ENCODE peak calls at places on chromosome 17, in four cellular contexts. One of them, this sample, is unnamed.

GRCh38 chr17:81298325-81298990 is 3.4 kb upstream of the SLC38A10 start:
- DNase-seq in CD4-positive, alpha-beta T cell: no peak
- DNase-seq in Caco-2: no peak
- DNase-seq in ascending aorta: no peak
- DNase-seq in this sample: no peak

GRCh38 chr17:83032781-83033180 is 46.6 kb upstream of the METRNL start:
- DNase-seq in CD4-positive, alpha-beta T cell: no peak
- DNase-seq in Caco-2: no peak
- DNase-seq in ascending aorta: no peak
- DNase-seq in this sample: no peak

GRCh38 chr17:67765623-67766022 is 47.9 kb downstream of the NOL11 start:
- DNase-seq in CD4-positive, alpha-beta T cell: no peak
- DNase-seq in Caco-2: no peak
- DNase-seq in ascending aorta: no peak
- DNase-seq in this sample: no peak

GRCh38 chr17:80980397-80981061 is 11.1 kb upstream of the CHMP6 start:
- DNase-seq in CD4-positive, alpha-beta T cell: no peak
- DNase-seq in Caco-2: no peak
- DNase-seq in ascending aorta: no peak
- DNase-seq in this sample: no peak

GRCh38 chr17:48438662-48439061 is 8.6 kb upstream of the SKAP1 start:
- DNase-seq in CD4-positive, alpha-beta T cell: no peak
- DNase-seq in Caco-2: no peak
- DNase-seq in ascending aorta: no peak
- DNase-seq in this sample: no peak

GRCh38 chr17:27669850-27670249 is 38.9 kb downstream of the LGALS9 start:
- DNase-seq in CD4-positive, alpha-beta T cell: no peak
- DNase-seq in Caco-2: no peak
- DNase-seq in ascending aorta: no peak
- DNase-seq in this sample: no peak

GRCh38 chr17:59199398-59199797 is 10.4 kb upstream of the SMG8 start:
- DNase-seq in CD4-positive, alpha-beta T cell: no peak
- DNase-seq in Caco-2: no peak
- DNase-seq in ascending aorta: no peak
- DNase-seq in this sample: no peak

GRCh38 chr17:42743595-42744282 is 1.1 kb downstream of the EZH1 start:
- DNase-seq in CD4-positive, alpha-beta T cell: no peak
- DNase-seq in Caco-2: no peak
- DNase-seq in ascending aorta: no peak
- DNase-seq in this sample: no peak

GRCh38 chr17:73151888-73152633 is 12.7 kb upstream of the SSTR2 start:
- DNase-seq in CD4-positive, alpha-beta T cell: no peak
- DNase-seq in Caco-2: no peak
- DNase-seq in ascending aorta: no peak
- DNase-seq in this sample: no peak

GRCh38 chr17:47239663-47240374 is 13.8 kb upstream of the ITGB3 start:
- DNase-seq in CD4-positive, alpha-beta T cell: no peak
- DNase-seq in Caco-2: no peak
- DNase-seq in ascending aorta: peak
- DNase-seq in this sample: no peak

GRCh38 chr17:75118307-75118706 is 8.5 kb downstream of the ARMC7 start:
- DNase-seq in CD4-positive, alpha-beta T cell: no peak
- DNase-seq in Caco-2: no peak
- DNase-seq in ascending aorta: no peak
- DNase-seq in this sample: no peak

GRCh38 chr17:38729886-38730525 is at the start of gene CISD3:
- DNase-seq in CD4-positive, alpha-beta T cell: peak
- DNase-seq in Caco-2: peak
- DNase-seq in ascending aorta: no peak
- DNase-seq in this sample: peak

DNA sequence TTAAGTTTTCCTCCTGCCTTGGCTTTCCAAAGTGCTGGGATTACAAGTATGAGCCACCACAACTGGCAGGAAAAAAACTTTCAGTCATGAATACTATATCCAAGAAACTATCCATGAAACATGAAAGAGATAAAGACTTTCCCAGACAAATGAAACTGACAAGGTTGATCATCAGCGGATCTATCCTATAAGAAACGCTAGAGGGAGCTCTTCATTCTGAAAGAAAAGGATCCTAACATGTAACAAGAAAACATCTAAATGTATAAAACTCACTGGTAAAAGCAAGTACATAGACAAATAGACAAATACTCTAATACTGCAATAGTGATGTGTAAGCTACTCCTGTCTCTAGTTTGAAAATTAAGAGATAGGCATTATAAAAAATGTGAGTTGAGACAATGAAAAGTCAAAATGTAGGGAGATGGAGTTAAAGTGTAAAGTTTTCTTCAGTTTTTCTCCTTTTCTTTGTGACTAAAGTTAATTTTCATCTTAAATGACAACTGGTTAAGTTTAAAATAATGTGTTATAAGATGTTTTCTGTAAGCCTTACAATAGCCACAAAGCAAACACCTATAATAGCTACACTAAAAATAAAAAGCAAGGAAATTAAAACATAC is 79.6 kb upstream of the TEKT1 start:
- DNase-seq in CD4-positive, alpha-beta T cell: no peak
- DNase-seq in Caco-2: no peak
- DNase-seq in ascending aorta: no peak
- DNase-seq in this sample: no peak
- TF ChIP-seq CTCF in CD4-positive, alpha-beta T cell: peak
- TF ChIP-seq CTCF in Caco-2: peak
- TF ChIP-seq CTCF in ascending aorta: no peak
- TF ChIP-seq CTCF in this sample: peak

GRCh38 chr17:50920891-50921595 is 54.9 kb upstream of the TOB1 start:
- DNase-seq in CD4-positive, alpha-beta T cell: no peak
- DNase-seq in Caco-2: no peak
- DNase-seq in ascending aorta: no peak
- DNase-seq in this sample: no peak

GRCh38 chr17:50918933-50919296 is 52.8 kb upstream of the TOB1 start:
- DNase-seq in CD4-positive, alpha-beta T cell: no peak
- DNase-seq in Caco-2: no peak
- DNase-seq in ascending aorta: no peak
- DNase-seq in this sample: no peak

GRCh38 chr17:50920041-50920410 is 53.9 kb upstream of the TOB1 start:
- DNase-seq in CD4-positive, alpha-beta T cell: no peak
- DNase-seq in Caco-2: no peak
- DNase-seq in ascending aorta: no peak
- DNase-seq in this sample: no peak

GRCh38 chr17:50918071-50918932 is 52.1 kb upstream of the TOB1 start:
- DNase-seq in CD4-positive, alpha-beta T cell: no peak
- DNase-seq in Caco-2: no peak
- DNase-seq in ascending aorta: no peak
- DNase-seq in this sample: no peak

GRCh38 chr17:50919321-50920040 is 53.3 kb upstream of the TOB1 start:
- DNase-seq in CD4-positive, alpha-beta T cell: peak
- DNase-seq in Caco-2: no peak
- DNase-seq in ascending aorta: peak
- DNase-seq in this sample: peak
- TF ChIP-seq CTCF in CD4-positive, alpha-beta T cell: no peak
- TF ChIP-seq CTCF in Caco-2: no peak
- TF ChIP-seq CTCF in ascending aorta: peak
- TF ChIP-seq CTCF in this sample: no peak

DNA sequence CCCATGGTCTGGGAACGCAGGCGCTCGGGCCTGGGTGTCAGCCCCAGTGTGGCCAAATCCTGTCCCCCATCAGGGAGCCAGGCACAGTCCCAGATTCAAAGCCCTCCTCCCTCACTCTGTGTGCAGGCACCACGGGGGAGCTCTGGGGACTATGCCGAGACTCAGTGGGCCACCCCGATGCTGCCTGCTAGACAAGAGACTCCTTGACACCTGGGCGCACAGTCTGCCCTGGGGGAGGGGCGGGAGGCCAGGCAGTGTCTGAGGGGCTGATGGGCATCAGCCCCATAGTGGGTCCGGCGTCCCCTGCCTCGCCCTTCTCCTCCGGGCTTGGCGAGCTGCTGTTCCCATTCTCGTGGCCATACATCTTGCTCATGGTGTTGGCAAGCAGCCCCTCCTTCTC is 8.5 kb upstream of the CD79B start:
- DNase-seq in CD4-positive, alpha-beta T cell: no peak
- DNase-seq in Caco-2: no peak
- DNase-seq in ascending aorta: no peak
- DNase-seq in this sample: no peak
- TF ChIP-seq CTCF in CD4-positive, alpha-beta T cell: no peak
- TF ChIP-seq CTCF in Caco-2: no peak
- TF ChIP-seq CTCF in ascending aorta: no peak
- TF ChIP-seq CTCF in this sample: no peak

DNA sequence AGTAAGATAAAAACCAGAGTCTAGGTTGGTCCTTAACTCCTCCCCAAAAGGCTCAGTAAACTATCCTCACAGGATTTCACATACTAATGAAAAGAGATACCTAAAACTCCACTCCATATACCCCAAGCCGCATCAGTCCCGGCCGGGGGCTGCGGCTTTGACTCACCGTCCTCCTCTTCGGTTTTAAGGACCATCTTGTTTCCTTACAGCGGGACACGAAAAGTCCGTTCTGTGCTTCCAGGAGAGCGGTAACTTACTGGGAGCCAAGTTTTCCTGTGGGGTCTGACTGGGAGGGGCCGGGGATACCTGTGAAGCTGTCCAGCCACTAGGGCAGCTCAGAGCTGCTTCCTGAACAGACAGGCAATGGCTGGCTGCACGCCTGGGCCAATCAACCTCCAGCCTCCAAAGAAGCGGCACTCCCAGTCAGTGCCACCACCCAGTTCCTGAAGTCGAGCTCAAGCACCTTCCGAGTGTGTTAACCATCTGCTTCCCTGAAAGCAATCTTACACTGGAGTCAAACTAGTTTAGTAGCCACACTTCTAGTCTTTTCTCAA is 45.5 kb downstream of the CYTH1 start:
- DNase-seq in CD4-positive, alpha-beta T cell: peak
- DNase-seq in Caco-2: peak
- DNase-seq in ascending aorta: peak
- DNase-seq in this sample: peak
- TF ChIP-seq CTCF in CD4-positive, alpha-beta T cell: peak
- TF ChIP-seq CTCF in Caco-2: no peak
- TF ChIP-seq CTCF in ascending aorta: no peak
- TF ChIP-seq CTCF in this sample: no peak

GRCh38 chr17:1180958-1181768 is 1.4 kb upstream of the ABR start:
- DNase-seq in CD4-positive, alpha-beta T cell: no peak
- DNase-seq in Caco-2: no peak
- DNase-seq in ascending aorta: no peak
- DNase-seq in this sample: no peak
- TF ChIP-seq CTCF in CD4-positive, alpha-beta T cell: no peak
- TF ChIP-seq CTCF in Caco-2: no peak
- TF ChIP-seq CTCF in ascending aorta: no peak
- TF ChIP-seq CTCF in this sample: no peak

GRCh38 chr17:9003355-9004131 is 17.8 kb upstream of the NTN1 start:
- DNase-seq in CD4-positive, alpha-beta T cell: no peak
- DNase-seq in Caco-2: no peak
- DNase-seq in ascending aorta: no peak
- DNase-seq in this sample: no peak

GRCh38 chr17:9004961-9005285 is 16.4 kb upstream of the NTN1 start:
- DNase-seq in CD4-positive, alpha-beta T cell: no peak
- DNase-seq in Caco-2: no peak
- DNase-seq in ascending aorta: no peak
- DNase-seq in this sample: no peak

GRCh38 chr17:9002610-9003354 is 18.5 kb upstream of the NTN1 start:
- DNase-seq in CD4-positive, alpha-beta T cell: no peak
- DNase-seq in Caco-2: no peak
- DNase-seq in ascending aorta: no peak
- DNase-seq in this sample: peak

GRCh38 chr17:9006175-9006767 is 15.0 kb upstream of the NTN1 start:
- DNase-seq in CD4-positive, alpha-beta T cell: no peak
- DNase-seq in Caco-2: no peak
- DNase-seq in ascending aorta: no peak
- DNase-seq in this sample: no peak

GRCh38 chr17:9004132-9004960 is 17.0 kb upstream of the NTN1 start:
- DNase-seq in CD4-positive, alpha-beta T cell: no peak
- DNase-seq in Caco-2: no peak
- DNase-seq in ascending aorta: no peak
- DNase-seq in this sample: no peak
- TF ChIP-seq CTCF in CD4-positive, alpha-beta T cell: no peak
- TF ChIP-seq CTCF in Caco-2: no peak
- TF ChIP-seq CTCF in ascending aorta: no peak
- TF ChIP-seq CTCF in this sample: no peak

DNA sequence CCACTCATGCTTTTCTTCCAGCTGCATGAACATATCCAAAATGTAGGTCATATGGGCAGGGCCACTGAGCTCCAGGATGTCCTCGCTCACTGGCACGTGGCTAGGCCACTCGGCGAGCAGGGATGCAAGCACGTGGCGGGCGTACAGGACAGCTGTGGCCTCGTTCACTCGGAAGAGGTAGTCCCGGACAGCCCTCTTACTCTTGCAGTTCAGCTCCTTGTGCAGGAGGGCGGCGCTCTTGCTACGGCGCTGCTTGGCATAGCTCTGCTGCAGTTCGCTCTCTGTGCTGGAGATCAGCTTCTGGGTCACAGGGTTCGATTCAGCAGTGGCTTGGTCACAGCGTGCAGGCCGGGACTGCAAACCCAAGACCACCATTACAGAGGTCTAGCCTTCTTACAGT is 53.1 kb upstream of the ATP2A3 start:
- DNase-seq in CD4-positive, alpha-beta T cell: no peak
- DNase-seq in Caco-2: no peak
- DNase-seq in ascending aorta: no peak
- DNase-seq in this sample: no peak
- TF ChIP-seq CTCF in CD4-positive, alpha-beta T cell: no peak
- TF ChIP-seq CTCF in Caco-2: peak
- TF ChIP-seq CTCF in ascending aorta: no peak
- TF ChIP-seq CTCF in this sample: no peak

GRCh38 chr17:40191237-40192208 is 14.3 kb downstream of the RAPGEFL1 start:
- DNase-seq in CD4-positive, alpha-beta T cell: peak
- DNase-seq in Caco-2: no peak
- DNase-seq in ascending aorta: peak
- DNase-seq in this sample: peak
- TF ChIP-seq CTCF in CD4-positive, alpha-beta T cell: peak
- TF ChIP-seq CTCF in Caco-2: peak
- TF ChIP-seq CTCF in ascending aorta: peak
- TF ChIP-seq CTCF in this sample: peak